ENCODE peak calls at places on chromosomes 12 and 14, in eight cellular contexts. B, F, E, Z, T, O, W and R are unnamed samples.

GRCh38 chr14:28821993-28822392 is 55.4 kb downstream of the FOXG1 start:
- DNase-seq in B (no peak), F (no peak), E (no peak), Z (no peak), T (no peak), O (no peak), W (no peak), R (no peak)

GRCh38 chr12:25959069-25959961 is 833 bp downstream of the RASSF8 start:
- DNase-seq in B (no peak), F (peak; percentile 4), E (peak; percentile 37), Z (peak; percentile 73), T (no peak), O (peak; percentile 76), W (peak; percentile 71), R (no peak)

GRCh38 chr14:21825147-21825743 is 151.6 kb upstream of the OR4E1 start:
- DNase-seq in B (no peak), F (peak; percentile 74), E (peak; percentile 59), Z (peak; percentile 25), T (peak; percentile 27), O (no peak), W (peak; percentile 3), R (no peak)

GRCh38 chr14:68864301-68864810 is 71.5 kb upstream of the ZFP36L1 start:
- DNase-seq in B (no peak), F (no peak), E (no peak), Z (no peak), T (no peak), O (no peak), W (no peak), R (no peak)

GRCh38 chr12:52230364-52231281 is 2.4 kb upstream of the KRT7 start:
- DNase-seq in B (no peak), F (no peak), E (no peak), Z (peak; percentile 75), T (no peak), O (peak; percentile 23), W (peak; percentile 90), R (no peak)

GRCh38 chr14:76981670-76982069 is 46.8 kb downstream of the IRF2BPL start:
- DNase-seq in B (no peak), F (no peak), E (no peak), Z (no peak), T (no peak), O (no peak), W (no peak), R (no peak)

GRCh38 chr14:44149597-44149996 is 357.5 kb downstream of the FSCB start:
- DNase-seq in B (no peak), F (peak; percentile 6), E (peak; percentile 44), Z (peak; percentile 28), T (no peak), O (no peak), W (no peak), R (no peak)

GRCh38 chr12:107963625-107964024 is 165.5 kb upstream of the WSCD2 start:
- DNase-seq in B (no peak), F (no peak), E (no peak), Z (no peak), T (no peak), O (no peak), W (no peak), R (no peak)

GRCh38 chr12:49923878-49924610 is 20.3 kb upstream of the FAIM2 start:
- DNase-seq in B (no peak), F (no peak), E (no peak), Z (no peak), T (no peak), O (peak; percentile 55), W (no peak), R (no peak)

GRCh38 chr12:42498549-42499247 is 90.8 kb downstream of the PRICKLE1 start:
- DNase-seq in B (no peak), F (no peak), E (no peak), Z (no peak), T (no peak), O (no peak), W (peak; percentile 37), R (no peak)

GRCh38 chr14:44898547-44898946 is 63.2 kb downstream of the KLHL28 start:
- DNase-seq in B (no peak), F (no peak), E (no peak), Z (no peak), T (no peak), O (no peak), W (peak; percentile 15), R (no peak)

GRCh38 chr12:29782285-29782820 is 1.4 kb downstream of the TMTC1 start:
- DNase-seq in B (no peak), F (no peak), E (no peak), Z (peak; percentile 77), T (no peak), O (no peak), W (no peak), R (no peak)

GRCh38 chr14:36066636-36067035 is 109.9 kb downstream of the PTCSC3 start:
- DNase-seq in B (no peak), F (no peak), E (no peak), Z (peak; percentile 48), T (no peak), O (no peak), W (no peak), R (no peak)

GRCh38 chr12:110501722-110502448 is at the start of the genes RAD9B and VPS29:
- DNase-seq in B (peak; percentile 96), F (peak; percentile 95), E (peak; percentile 91), Z (peak; percentile 99), T (peak; percentile 98), O (peak; percentile 99), W (peak; percentile 95), R (peak; percentile 96)

GRCh38 chr12:534216-534615 is 74.5 kb downstream of the B4GALNT3 start:
- DNase-seq in B (no peak), F (no peak), E (no peak), Z (no peak), T (no peak), O (no peak), W (no peak), R (no peak)

GRCh38 chr12:125454786-125455450 is 389.7 kb downstream of the AACS start:
- DNase-seq in B (no peak), F (no peak), E (no peak), Z (no peak), T (no peak), O (no peak), W (no peak), R (no peak)

GRCh38 chr14:86057018-86057667 is 527.2 kb downstream of the FLRT2 start:
- DNase-seq in B (no peak), F (no peak), E (peak; percentile 9), Z (no peak), T (no peak), O (no peak), W (no peak), R (no peak)

GRCh38 chr12:6608592-6609311 is 1.6 kb upstream of the CHD4 start:
- DNase-seq in B (no peak), F (peak; percentile 15), E (no peak), Z (no peak), T (no peak), O (peak; percentile 63), W (no peak), R (no peak)

GRCh38 chr12:124938606-124939427 is 24.4 kb upstream of the UBC start:
- DNase-seq in B (no peak), F (no peak), E (peak; percentile 36), Z (peak; percentile 84), T (peak; percentile 54), O (peak; percentile 81), W (peak; percentile 40), R (no peak)

GRCh38 chr12:43453761-43454160 is 98.2 kb downstream of the ADAMTS20 start:
- DNase-seq in B (no peak), F (no peak), E (no peak), Z (no peak), T (no peak), O (no peak), W (no peak), R (no peak)

GRCh38 chr14:39265741-39266588 is 32.2 kb downstream of the MIA2 start:
- DNase-seq in B (no peak), F (no peak), E (no peak), Z (peak; percentile 82), T (no peak), O (peak; percentile 87), W (peak; percentile 8), R (peak; percentile 66)

GRCh38 chr12:106247731-106248176 is at the start of gene CKAP4:
- DNase-seq in B (no peak), F (peak; percentile 71), E (peak; percentile 77), Z (peak; percentile 37), T (peak; percentile 34), O (peak; percentile 88), W (peak; percentile 85), R (no peak)

GRCh38 chr12:86727151-86727550 is 471.0 kb upstream of the MGAT4C start:
- DNase-seq in B (no peak), F (no peak), E (peak; percentile 7), Z (peak; percentile 36), T (no peak), O (no peak), W (peak; percentile 4), R (no peak)

GRCh38 chr12:20212036-20212435 is 156.3 kb upstream of the PDE3A start:
- DNase-seq in B (no peak), F (no peak), E (no peak), Z (no peak), T (no peak), O (no peak), W (no peak), R (no peak)

GRCh38 chr14:77099425-77100167 is 1.5 kb downstream of the CIPC start:
- DNase-seq in B (no peak), F (no peak), E (peak; percentile 34), Z (peak; percentile 46), T (no peak), O (no peak), W (peak; percentile 38), R (peak; percentile 46)

GRCh38 chr12:85036736-85037135 is 585 bp downstream of the LRRIQ1 start:
- DNase-seq in B (no peak), F (no peak), E (no peak), Z (no peak), T (no peak), O (no peak), W (no peak), R (no peak)

GRCh38 chr12:5739862-5740370 is 205.1 kb downstream of the ANO2 start:
- DNase-seq in B (no peak), F (no peak), E (no peak), Z (no peak), T (no peak), O (no peak), W (no peak), R (no peak)

GRCh38 chr14:64440494-64440893 is 24.8 kb upstream of the AKAP5 start:
- DNase-seq in B (no peak), F (no peak), E (no peak), Z (no peak), T (no peak), O (no peak), W (no peak), R (no peak)

GRCh38 chr14:24809147-24809546 is 175.2 kb upstream of the GZMB start:
- DNase-seq in B (no peak), F (no peak), E (no peak), Z (no peak), T (no peak), O (no peak), W (no peak), R (no peak)

GRCh38 chr12:62434504-62435336 is 31.9 kb upstream of the MON2 start:
- DNase-seq in B (no peak), F (peak; percentile 20), E (no peak), Z (no peak), T (no peak), O (no peak), W (no peak), R (no peak)

GRCh38 chr12:131114331-131114730 is 160.6 kb downstream of the ADGRD1 start:
- DNase-seq in B (no peak), F (no peak), E (no peak), Z (no peak), T (no peak), O (no peak), W (no peak), R (no peak)

GRCh38 chr14:105840266-105841021 is 314.1 kb downstream of the TMEM121 start:
- DNase-seq in B (no peak), F (no peak), E (no peak), Z (no peak), T (no peak), O (no peak), W (no peak), R (no peak)

GRCh38 chr14:39467889-39468524 is 35.8 kb upstream of the FBXO33 start:
- DNase-seq in B (no peak), F (no peak), E (no peak), Z (peak; percentile 26), T (peak; percentile 1), O (no peak), W (no peak), R (peak; percentile 10)

GRCh38 chr12:69154585-69155363 is 84.6 kb upstream of the CPSF6 start:
- DNase-seq in B (peak; percentile 49), F (peak; percentile 57), E (peak; percentile 65), Z (peak; percentile 30), T (peak; percentile 69), O (peak; percentile 73), W (peak; percentile 32), R (peak; percentile 21)